ENCODE peak calls at places on chromosomes 7 and 10, in six cellular contexts. F is fibroblast of pulmonary artery, K is mesothelial cell of epicardium, C is Panc1, X is AG09309, J is cardiac fibroblast. B is an unnamed sample.
A peak's percentile ranks its signal among the peaks of the same experiment; 100 is the strongest.

GRCh38 chr10:78162867-78163266 is 129.2 kb downstream of the RPS24 start:
- DNase-seq in K (no peak), F (no peak), X (no peak), J (no peak), C (no peak), B (peak; percentile 41)

GRCh38 chr7:120717166-120717565 is 140.8 kb downstream of the TSPAN12 start:
- DNase-seq in K (no peak), X (no peak), C (no peak), J (no peak), F (no peak), B (no peak)

GRCh38 chr7:29408841-29409243 is 154.8 kb upstream of the PRR15 start:
- DNase-seq in C (peak; percentile 58), X (peak; percentile 64), F (peak; percentile 82), J (peak; percentile 90), K (no peak), B (peak; percentile 82)

GRCh38 chr10:51272580-51272979 is 198.3 kb downstream of the PRKG1 start:
- DNase-seq in F (no peak), C (no peak), K (no peak), J (no peak), X (peak; percentile 49), B (no peak)

GRCh38 chr10:20936388-20936787 is 39.3 kb upstream of the NEBL start:
- DNase-seq in X (no peak), J (no peak), F (no peak), K (no peak), C (no peak), B (no peak)

GRCh38 chr7:59079-59825 is 133.1 kb upstream of the FAM20C start:
- DNase-seq in F (no peak), J (no peak), C (no peak), K (no peak), X (no peak), B (no peak)

GRCh38 chr10:49300140-49300974 is 1.4 kb downstream of the C10orf71 start:
- DNase-seq in X (no peak), J (no peak), K (no peak), C (no peak), F (no peak), B (no peak)

GRCh38 chr7:137564677-137565076 is 221.1 kb upstream of the PTN start:
- DNase-seq in K (no peak), F (no peak), X (no peak), C (no peak), J (no peak), B (no peak)

GRCh38 chr7:150778738-150779301 is 21.3 kb downstream of the TMEM176B start:
- DNase-seq in J (peak; percentile 75), F (peak; percentile 73), X (peak; percentile 20), K (peak; percentile 62), C (peak; percentile 55), B (peak; percentile 38)

GRCh38 chr10:14667748-14668147 is 106.9 kb downstream of the FAM107B start:
- DNase-seq in F (no peak), K (no peak), J (no peak), C (no peak), X (no peak), B (no peak)

DNA sequence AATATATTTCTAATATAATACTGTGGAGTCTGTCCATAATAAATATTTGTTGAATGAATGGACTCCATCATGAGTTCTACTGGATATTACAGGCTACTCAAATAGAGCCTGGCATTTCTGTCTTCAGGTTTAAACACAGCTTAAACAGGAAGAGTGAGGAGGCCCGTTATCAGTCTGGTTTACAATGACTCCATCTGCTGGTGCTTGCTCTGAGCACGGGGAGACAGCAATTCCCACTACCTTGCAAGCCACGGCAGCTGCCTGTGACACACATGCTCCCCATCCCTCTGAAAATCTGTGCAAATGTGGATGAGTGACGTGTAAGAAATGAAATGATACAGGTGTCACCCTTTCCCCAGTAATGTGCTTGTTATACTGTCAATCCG is 293.5 kb upstream of the IMMP2L start:
- DNase-seq in F (peak; percentile 65), C (no peak), J (peak; percentile 55), X (no peak), K (no peak), B (no peak)
- TF ChIP-seq CTCF in F (peak; percentile 55), C (no peak), J (peak; percentile 44), X (peak; percentile 50), K (no peak), B (no peak)

GRCh38 chr10:85151506-85151905 is 823.1 kb downstream of the CCSER2 start:
- DNase-seq in K (no peak), F (no peak), C (no peak), J (no peak), X (no peak), B (no peak)

GRCh38 chr10:85152488-85152887 is 824.1 kb downstream of the CCSER2 start:
- DNase-seq in F (no peak), C (no peak), K (no peak), X (no peak), J (no peak), B (no peak)

DNA sequence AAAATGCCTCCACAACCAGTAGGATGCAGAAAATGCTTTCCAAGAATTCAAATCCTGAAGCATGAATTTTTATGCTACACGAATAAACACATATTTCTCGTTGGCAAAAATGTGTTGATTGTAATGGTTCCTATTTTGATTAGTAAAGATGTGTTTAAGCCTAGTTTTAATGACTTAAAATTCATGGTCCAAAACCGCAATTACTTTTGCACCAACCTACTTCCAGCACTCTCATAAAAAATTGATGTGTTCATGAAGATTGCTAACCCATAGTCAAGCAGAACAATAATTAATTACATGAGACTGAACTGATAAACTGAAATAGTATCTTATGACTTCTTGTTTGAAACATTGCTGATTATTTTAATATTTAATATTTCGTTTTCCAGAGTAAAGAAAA is 828.8 kb downstream of the CCSER2 start:
- DNase-seq in C (no peak), X (no peak), K (no peak), J (no peak), F (no peak), B (no peak)
- TF ChIP-seq CTCF in C (no peak), X (no peak), K (no peak), J (no peak), F (no peak), B (no peak)

DNA sequence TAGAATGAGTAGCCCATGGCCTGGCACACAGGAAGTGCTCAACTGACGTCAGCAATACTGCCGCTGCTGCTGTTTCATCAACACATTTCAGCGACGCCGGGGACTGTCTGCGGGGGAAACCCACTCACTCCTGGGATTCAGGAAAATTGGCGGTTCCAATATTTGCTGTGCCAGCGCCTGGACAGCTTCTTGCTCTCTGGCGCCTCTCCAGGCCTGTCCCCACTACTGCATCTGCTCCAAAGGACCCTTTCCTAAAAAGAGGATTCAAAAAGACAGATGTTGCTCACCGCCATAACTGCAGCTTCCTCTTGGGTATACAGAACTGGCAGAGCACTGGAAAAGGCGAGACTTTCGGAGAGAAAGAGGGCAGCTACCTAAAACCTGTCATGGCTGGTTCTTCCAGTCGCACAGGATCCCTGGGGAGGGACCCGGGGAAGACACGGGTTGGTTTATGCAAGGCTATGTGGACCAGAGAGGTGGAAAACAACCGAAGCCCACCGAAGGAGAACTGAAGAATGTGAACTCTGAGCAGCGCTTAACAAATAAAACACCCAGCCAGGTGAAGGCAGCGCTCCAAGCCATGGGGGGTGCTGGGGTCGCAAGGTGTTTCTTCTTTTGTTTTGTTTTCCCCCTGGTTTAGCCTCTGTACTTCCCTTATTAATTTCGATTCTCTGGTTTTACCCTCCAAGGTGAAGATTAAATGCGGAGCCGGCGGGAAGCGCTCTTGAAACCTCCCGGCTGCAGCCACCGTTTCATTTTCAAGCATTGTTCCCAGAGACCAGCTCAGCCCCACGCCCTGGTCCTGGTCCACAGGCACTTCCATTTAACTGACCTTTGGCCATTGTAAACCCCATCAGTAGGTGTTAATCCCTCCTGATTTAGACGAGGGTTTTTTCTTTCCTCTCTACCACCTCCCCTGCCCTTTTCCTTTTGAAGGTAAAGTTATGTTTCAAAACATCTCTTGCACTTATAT is 39.5 kb upstream of the ENO4 start:
- DNase-seq in K (no peak), X (no peak), C (no peak), J (no peak), F (peak; percentile 6), B (peak; percentile 6)
- TF ChIP-seq CTCF in K (peak; percentile 45), X (peak; percentile 62), C (peak; percentile 73), J (peak; percentile 51), F (peak; percentile 33), B (peak; percentile 74)

DNA sequence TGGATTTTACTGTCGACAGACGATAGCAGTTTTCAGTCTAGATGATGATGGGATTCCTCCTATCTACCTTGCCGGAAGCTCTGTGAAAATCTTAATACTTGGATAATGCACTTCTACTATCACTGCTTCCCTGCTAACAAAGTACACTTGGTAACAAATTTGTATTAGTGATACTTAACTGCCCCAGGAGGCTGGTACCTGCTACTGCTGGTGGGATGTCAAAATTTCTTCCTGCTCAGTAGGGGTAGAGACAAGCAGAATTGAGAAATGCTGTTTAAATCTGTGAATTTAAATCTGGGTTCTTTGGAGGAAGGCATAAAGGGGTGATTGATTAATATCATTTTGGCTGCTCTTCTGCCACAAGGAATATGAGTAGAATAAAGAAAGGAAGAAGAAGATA is 99.8 kb upstream of the STRIP2 start:
- DNase-seq in F (no peak), J (no peak), C (no peak), X (no peak), K (no peak), B (no peak)
- TF ChIP-seq CTCF in F (no peak), J (no peak), C (no peak), X (no peak), K (no peak), B (no peak)

GRCh38 chr7:94272821-94273583 is 121.7 kb upstream of the COL1A2 start:
- DNase-seq in F (peak; percentile 18), X (no peak), C (no peak), K (no peak), J (peak; percentile 63), B (peak; percentile 22)

GRCh38 chr7:94277236-94277635 is 117.5 kb upstream of the COL1A2 start:
- DNase-seq in C (no peak), J (no peak), F (peak; percentile 32), X (no peak), K (no peak), B (no peak)

GRCh38 chr7:94276046-94276445 is 118.6 kb upstream of the COL1A2 start:
- DNase-seq in F (peak; percentile 58), J (no peak), C (no peak), K (no peak), X (no peak), B (no peak)

GRCh38 chr7:94274828-94275227 is 119.9 kb upstream of the COL1A2 start:
- DNase-seq in C (no peak), J (no peak), F (no peak), K (no peak), X (no peak), B (no peak)

DNA sequence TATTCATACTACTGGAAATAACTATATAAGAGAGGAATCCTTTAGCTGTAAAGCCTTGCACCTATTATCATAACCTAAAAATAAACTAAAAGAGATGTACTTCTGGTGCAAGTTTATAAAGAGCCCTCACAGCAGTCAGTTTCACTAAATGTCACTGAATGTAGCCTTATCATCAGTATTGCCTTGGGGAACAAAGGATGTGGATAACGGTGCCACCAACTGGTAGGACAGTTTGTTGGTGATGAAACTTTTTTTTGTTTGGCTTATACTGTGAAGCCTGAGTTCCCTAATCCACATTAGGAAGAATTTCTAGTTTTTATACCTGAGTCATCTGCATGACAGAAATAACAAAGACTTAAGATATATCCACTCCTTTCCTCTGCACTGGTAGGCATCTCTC is 117.9 kb upstream of the COL1A2 start:
- DNase-seq in C (no peak), X (no peak), F (peak; percentile 72), K (no peak), J (peak; percentile 71), B (peak; percentile 52)
- TF ChIP-seq CTCF in C (peak; percentile 27), X (peak; percentile 67), F (peak; percentile 42), K (no peak), J (peak; percentile 25), B (peak; percentile 77)

GRCh38 chr7:64636386-64636785 is 29.5 kb upstream of the ZNF107 start:
- DNase-seq in X (no peak), K (no peak), J (no peak), C (no peak), F (no peak), B (no peak)
- TF ChIP-seq CTCF in X (no peak), K (peak; percentile 35), J (peak; percentile 0), C (peak; percentile 67), F (no peak), B (peak; percentile 62)

GRCh38 chr7:5526190-5527037 is 102.8 kb upstream of the TNRC18 start:
- DNase-seq in J (peak; percentile 57), K (no peak), C (no peak), F (peak; percentile 55), X (no peak), B (no peak)
- TF ChIP-seq CTCF in J (no peak), K (no peak), C (no peak), F (no peak), X (no peak), B (peak; percentile 13)